ENCODE peak calls at places on chromosome 9, in five cellular contexts. T, G, M, N and A are unnamed samples.

GRCh38 chr9:78239506-78239905 is 3.6 kb downstream of the CEP78 start:
- DNase-seq in T (no peak), G (no peak), M (peak; percentile 33), N (no peak), A (no peak)

GRCh38 chr9:115759411-115759810 is 394.2 kb upstream of the PAPPA start:
- DNase-seq in T (no peak), G (no peak), M (no peak), N (no peak), A (no peak)

GRCh38 chr9:113519401-113520108 is 56.0 kb downstream of the RGS3 start:
- DNase-seq in T (peak; percentile 8), G (no peak), M (no peak), N (peak; percentile 83), A (peak; percentile 52)

GRCh38 chr9:136855461-136856077 is 3.4 kb downstream of the MAMDC4 start:
- DNase-seq in T (no peak), G (peak; percentile 6), M (no peak), N (no peak), A (no peak)

GRCh38 chr9:69771775-69772418 is 12.1 kb upstream of the PTAR1 start:
- DNase-seq in T (peak; percentile 74), G (no peak), M (peak; percentile 53), N (peak; percentile 77), A (no peak)

GRCh38 chr9:99509291-99509826 is 287.3 kb downstream of the SEC61B start:
- DNase-seq in T (no peak), G (no peak), M (no peak), N (no peak), A (no peak)

GRCh38 chr9:73042155-73042554 is 89.3 kb upstream of the ALDH1A1 start:
- DNase-seq in T (peak; percentile 10), G (no peak), M (peak; percentile 52), N (peak; percentile 28), A (no peak)

GRCh38 chr9:124467410-124468060 is 17.3 kb downstream of the ADGRD2 start:
- DNase-seq in T (no peak), G (no peak), M (no peak), N (no peak), A (no peak)

GRCh38 chr9:34179528-34180138 is 790 bp downstream of the UBAP1 start:
- DNase-seq in T (peak; percentile 76), G (no peak), M (peak; percentile 66), N (peak; percentile 87), A (no peak)

GRCh38 chr9:74025402-74025894 is 471.7 kb upstream of the RORB start:
- DNase-seq in T (peak; percentile 22), G (no peak), M (peak; percentile 95), N (no peak), A (no peak)

GRCh38 chr9:133405508-133406009 is 12.3 kb downstream of the REXO4 start:
- DNase-seq in T (peak; percentile 35), G (no peak), M (no peak), N (no peak), A (no peak)

GRCh38 chr9:137519553-137519952 is 30.6 kb downstream of the PNPLA7 start:
- DNase-seq in T (no peak), G (no peak), M (no peak), N (no peak), A (no peak)

GRCh38 chr9:16673171-16673570 is 197.3 kb downstream of the BNC2 start:
- DNase-seq in T (no peak), G (no peak), M (peak; percentile 68), N (no peak), A (no peak)
- TF ChIP-seq CTCF in T (no peak), G (no peak), M (no peak), N (no peak), A (no peak)

GRCh38 chr9:95447660-95448420 is 68.9 kb downstream of the PTCH1 start:
- DNase-seq in T (no peak), G (peak; percentile 11), M (no peak), N (no peak), A (no peak)
- TF ChIP-seq CTCF in T (no peak), G (no peak), M (no peak), N (no peak), A (no peak)

GRCh38 chr9:4397917-4398316 is 92.4 kb upstream of the SLC1A1 start:
- DNase-seq in T (peak; percentile 33), G (no peak), M (peak; percentile 57), N (no peak), A (no peak)

GRCh38 chr9:4389755-4390154 is 89.9 kb upstream of the GLIS3 start:
- DNase-seq in T (peak; percentile 45), G (no peak), M (peak; percentile 50), N (no peak), A (no peak)

GRCh38 chr9:4389003-4389402 is 89.1 kb upstream of the GLIS3 start:
- DNase-seq in T (no peak), G (no peak), M (no peak), N (no peak), A (no peak)

DNA sequence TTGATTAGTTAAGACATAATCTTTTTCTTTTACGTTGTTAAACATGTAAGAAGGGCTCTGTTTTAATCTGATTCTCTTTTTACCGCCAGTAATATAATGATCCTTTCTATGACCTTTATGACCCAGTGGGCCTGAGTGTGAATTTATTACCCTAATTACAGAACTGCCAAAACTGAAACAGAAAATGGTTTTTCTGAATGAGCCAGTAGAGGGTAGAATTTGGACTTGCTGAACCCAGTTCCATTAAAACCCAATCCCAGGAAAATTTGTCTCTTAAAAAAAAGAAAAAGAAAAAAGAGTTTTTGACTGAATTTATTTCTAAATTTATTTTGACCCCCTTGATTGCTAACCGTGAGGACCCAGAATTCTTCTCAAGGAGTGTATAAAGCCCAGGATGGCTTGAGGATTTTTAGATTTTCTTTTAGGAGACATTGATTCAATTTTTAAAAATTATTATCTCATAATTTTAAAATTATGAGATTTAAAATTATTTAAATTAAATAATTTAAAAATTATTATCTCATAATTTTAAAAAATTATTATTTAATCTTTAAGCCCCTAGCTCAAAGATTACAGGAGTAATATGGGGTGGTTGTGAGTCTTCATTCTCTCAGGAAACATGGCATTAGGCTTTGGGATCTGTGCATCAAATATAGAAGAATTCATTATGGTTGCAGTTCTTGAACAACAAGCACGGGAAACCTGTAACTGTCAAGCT is 94.1 kb upstream of the GLIS3 start:
- DNase-seq in T (no peak), G (no peak), M (no peak), N (no peak), A (no peak)
- TF ChIP-seq CTCF in T (no peak), G (no peak), M (no peak), N (no peak), A (no peak)

GRCh38 chr9:35481347-35481975 is 8.4 kb upstream of the RUSC2 start:
- DNase-seq in T (peak; percentile 87), G (peak; percentile 44), M (peak; percentile 86), N (peak; percentile 75), A (peak; percentile 64)
- TF ChIP-seq CTCF in T (peak; percentile 94), G (peak; percentile 68), M (peak; percentile 93), N (peak; percentile 77), A (peak; percentile 49)